ENCODE peak calls at places on chromosomes 11 and 22, in seven cellular contexts. T is CD4-positive, alpha-beta T cell; M is tibial nerve; L is PC-3; B is MM.1S; K is AG04449; O is body of pancreas. W is an unnamed sample.

GRCh38 chr11:131987703-131988102 is 617.3 kb downstream of the NTM start:
- DNase-seq in T (no peak), M (no peak), L (peak), B (no peak), K (no peak), O (no peak), W (no peak)

GRCh38 chr22:26447594-26448329 is 18.7 kb downstream of the ASPHD2 start:
- DNase-seq in T (no peak), M (no peak), L (no peak), B (no peak), K (no peak), O (no peak), W (no peak)

GRCh38 chr11:61971177-61972111 is 4.0 kb upstream of the FTH1 start:
- DNase-seq in T (no peak), M (peak), L (peak), B (peak), K (peak), O (peak), W (peak)

GRCh38 chr22:37806409-37807338 is 1.1 kb upstream of the GCAT start:
- DNase-seq in T (no peak), M (no peak), L (peak), B (no peak), K (no peak), O (peak), W (peak)

GRCh38 chr22:45131749-45132148 is 32.0 kb upstream of the NUP50 start:
- DNase-seq in T (no peak), M (no peak), L (no peak), B (no peak), K (no peak), O (no peak), W (no peak)

GRCh38 chr11:19995131-19995530 is 165.1 kb downstream of the DBX1 start:
- DNase-seq in T (no peak), M (no peak), L (peak), B (no peak), K (peak), O (peak), W (peak)

GRCh38 chr11:36300651-36301050 is 4.6 kb downstream of the PRR5L start:
- DNase-seq in T (no peak), M (no peak), L (peak), B (no peak), K (no peak), O (peak), W (no peak)

GRCh38 chr11:19561011-19561410 is 151.6 kb upstream of the NAV2 start:
- DNase-seq in T (no peak), M (no peak), L (peak), B (no peak), K (no peak), O (no peak), W (peak)

GRCh38 chr11:65205602-65205967 is 23.9 kb downstream of the CAPN1 start:
- DNase-seq in T (no peak), M (no peak), L (no peak), B (no peak), K (no peak), O (no peak), W (no peak)

GRCh38 chr11:62000539-62001446 is 33.4 kb upstream of the FTH1 start:
- DNase-seq in T (no peak), M (no peak), L (no peak), B (no peak), K (no peak), O (peak), W (no peak)

GRCh38 chr11:12995823-12996222 is 13.3 kb upstream of the RASSF10 start:
- DNase-seq in T (no peak), M (no peak), L (no peak), B (no peak), K (no peak), O (no peak), W (no peak)

GRCh38 chr22:24578355-24579241 is 14.3 kb downstream of the LRRC75B start:
- DNase-seq in T (no peak), M (no peak), L (peak), B (no peak), K (no peak), O (no peak), W (no peak)

GRCh38 chr22:48187272-48187855 is 1424.9 kb downstream of the TBC1D22A start:
- DNase-seq in T (no peak), M (no peak), L (no peak), B (no peak), K (no peak), O (no peak), W (peak)

GRCh38 chr11:131546218-131546895 is 175.9 kb downstream of the NTM start:
- DNase-seq in T (no peak), M (no peak), L (no peak), B (no peak), K (no peak), O (no peak), W (no peak)

GRCh38 chr11:130550984-130551383 is 102.5 kb downstream of the ADAMTS15 start:
- DNase-seq in T (no peak), M (no peak), L (no peak), B (no peak), K (no peak), O (no peak), W (no peak)

GRCh38 chr11:113167599-113167998 is 146.8 kb upstream of the TTC12 start:
- DNase-seq in T (no peak), M (no peak), L (no peak), B (no peak), K (no peak), O (no peak), W (no peak)

GRCh38 chr11:35211952-35212351 is 73.0 kb downstream of the CD44 start:
- DNase-seq in T (no peak), M (no peak), L (no peak), B (no peak), K (no peak), O (no peak), W (no peak)

GRCh38 chr22:43007519-43008102 is 7.3 kb downstream of the PACSIN2 start:
- DNase-seq in T (no peak), M (no peak), L (no peak), B (no peak), K (no peak), O (peak), W (peak)

GRCh38 chr11:111982019-111982464 is 43.2 kb upstream of the DLAT start:
- DNase-seq in T (peak), M (peak), L (peak), B (peak), K (no peak), O (peak), W (peak)

DNA sequence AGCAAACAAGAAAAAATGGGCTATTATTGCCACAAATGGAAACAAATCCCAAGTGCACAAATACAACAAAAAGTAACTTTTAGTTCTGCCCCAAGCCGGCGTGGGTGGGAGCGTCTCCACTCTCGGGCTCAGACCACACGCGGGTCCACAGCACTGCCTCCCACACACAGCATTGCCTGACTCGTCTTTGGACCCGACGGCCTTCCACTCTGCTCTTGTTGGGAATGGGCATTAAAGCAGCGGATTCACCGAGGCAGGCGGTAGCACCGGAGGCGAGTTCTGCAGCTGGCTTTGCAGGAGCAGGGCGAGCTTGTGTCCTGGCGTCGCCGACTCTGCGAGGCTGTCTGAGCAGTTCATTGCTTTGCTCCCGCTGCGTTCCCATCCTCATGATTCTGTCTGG is 23.0 kb downstream of the NADSYN1 start:
- DNase-seq in T (no peak), M (no peak), L (no peak), B (no peak), K (no peak), O (no peak), W (no peak)
- TF ChIP-seq CTCF in T (no peak), M (no peak), L (no peak), B (no peak), K (no peak), O (no peak), W (no peak)

DNA sequence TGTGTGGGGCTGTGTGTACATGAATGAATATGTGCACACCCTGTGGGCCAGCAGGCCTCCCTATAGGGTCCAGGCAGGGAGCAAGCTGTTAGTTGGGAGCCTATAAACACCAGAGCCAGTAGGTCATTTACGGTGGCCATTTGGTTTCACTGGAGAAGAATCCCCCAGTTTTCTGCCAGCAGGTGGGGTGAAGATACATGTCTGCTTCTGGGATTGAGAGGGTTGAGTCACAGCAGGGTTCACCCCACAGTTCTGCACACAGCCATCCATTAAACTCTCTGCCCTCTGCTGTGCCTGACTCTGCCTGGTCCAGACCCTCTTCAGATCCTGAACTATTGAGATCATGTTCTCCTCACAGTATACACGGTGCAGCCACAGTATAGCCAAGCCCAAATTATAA is 34.9 kb downstream of the BARX2 start:
- DNase-seq in T (no peak), M (no peak), L (no peak), B (no peak), K (no peak), O (no peak), W (no peak)
- TF ChIP-seq CTCF in T (no peak), M (no peak), L (no peak), B (no peak), K (no peak), O (no peak), W (no peak)

GRCh38 chr11:118928870-118929495 is 3.3 kb upstream of the BCL9L start:
- DNase-seq in T (no peak), M (no peak), L (peak), B (peak), K (no peak), O (peak), W (peak)
- TF ChIP-seq CTCF in T (no peak), M (no peak), L (peak), B (no peak), K (no peak), O (no peak), W (no peak)

GRCh38 chr11:82718307-82718706 is 15.4 kb downstream of the FAM181B start:
- DNase-seq in T (no peak), M (no peak), L (peak), B (peak), K (peak), O (peak), W (peak)
- TF ChIP-seq CTCF in T (peak), M (peak), L (peak), B (peak), K (peak), O (peak), W (peak)

GRCh38 chr11:119624102-119624615 is 104.8 kb downstream of the NECTIN1 start:
- DNase-seq in T (no peak), M (no peak), L (peak), B (no peak), K (no peak), O (no peak), W (no peak)
- TF ChIP-seq CTCF in T (peak), M (peak), L (peak), B (peak), K (peak), O (no peak), W (peak)

DNA sequence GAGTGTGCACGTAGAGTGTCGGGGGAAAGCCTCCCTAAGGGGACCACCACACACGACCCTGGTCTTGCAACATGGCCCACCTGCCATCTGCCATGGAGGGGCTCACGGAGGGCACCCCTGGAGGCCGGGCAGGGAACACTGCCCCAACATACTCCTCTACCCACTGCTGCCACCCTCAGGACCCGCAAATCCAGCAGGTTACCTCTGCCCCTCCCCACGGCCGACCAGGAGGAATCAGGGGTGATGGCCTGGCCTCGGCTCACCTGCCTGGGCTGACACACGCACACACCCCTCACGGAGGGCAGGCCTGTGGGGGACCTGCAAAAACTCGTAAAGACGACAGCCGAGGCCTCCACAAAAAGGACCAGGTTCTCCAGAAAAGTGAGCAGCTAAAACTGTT is 30.2 kb downstream of the CHID1 start:
- DNase-seq in T (no peak), M (no peak), L (no peak), B (no peak), K (no peak), O (no peak), W (no peak)
- TF ChIP-seq CTCF in T (no peak), M (no peak), L (peak), B (no peak), K (no peak), O (no peak), W (no peak)

DNA sequence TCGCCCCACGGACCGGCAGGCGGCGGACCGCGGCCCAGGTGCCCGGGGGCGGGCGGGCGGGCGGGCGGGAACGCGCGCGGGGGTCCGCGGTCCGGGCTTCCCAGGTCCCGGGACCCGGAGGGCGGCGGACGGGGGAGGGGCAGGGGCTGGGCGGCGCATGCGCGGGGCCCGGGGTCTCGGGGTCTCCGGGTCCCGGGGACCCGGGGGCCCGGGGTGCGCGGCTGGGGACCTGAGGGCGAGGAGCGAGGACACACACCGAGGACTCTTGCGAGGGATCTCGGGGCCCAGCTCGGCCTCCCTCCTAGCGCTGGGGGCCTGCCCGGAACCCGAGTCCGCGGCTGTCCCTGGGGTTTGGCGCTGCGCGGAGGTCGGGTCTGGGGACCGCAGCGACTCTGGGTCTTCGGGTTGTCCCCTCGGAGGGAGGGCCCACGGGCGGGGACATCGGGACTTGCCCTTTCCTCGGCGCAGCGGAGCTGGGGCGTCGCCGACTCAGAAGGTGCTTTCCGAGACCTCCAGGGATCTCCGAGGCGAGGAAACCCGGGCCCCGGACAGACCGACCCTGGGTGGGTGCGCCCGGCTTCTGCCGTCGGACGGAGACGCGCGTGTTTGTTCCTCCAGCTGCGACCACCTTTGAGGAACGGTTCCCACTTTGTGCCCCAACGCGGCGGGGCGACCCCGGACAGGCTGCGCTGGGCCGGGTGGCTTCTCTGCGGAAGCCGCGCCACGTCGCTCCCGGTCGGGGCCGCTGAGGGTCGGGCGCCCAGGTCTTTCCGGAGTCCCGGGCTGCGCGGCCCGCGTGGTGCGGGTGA is 493 bp downstream of the PPARA start:
- DNase-seq in T (peak), M (no peak), L (no peak), B (peak), K (no peak), O (peak), W (no peak)
- TF ChIP-seq CTCF in T (no peak), M (peak), L (no peak), B (no peak), K (no peak), O (no peak), W (no peak)